ENCODE peak calls at places on chromosome 18, in nine cellular contexts. F is mesenteric fat pad; N is KBM-7; Y is stimulated activated naive CD8-positive, alpha-beta T cell treated with anti-CD3 and anti-CD28 coated beads, Interleukin-15, Interleukin-2, amounts not matched to agents 100 U/mL and 50 U/mL, for 24 hours; M is erythroblast; K is AG10803; T is NCI-H2227 treated with DMSO at 0.1 percent for 48 hours; C is substantia nigra; E is AG04450. Z is an unnamed sample.
A peak's percentile ranks its signal among the peaks of the same experiment; 100 is the strongest.

GRCh38 chr18:74818776-74819175 is 221.1 kb downstream of the ZNF407 start:
- DNase-seq in N (no peak), E (no peak), T (no peak), C (no peak), K (no peak), Y (no peak), F (no peak), M (no peak), Z (no peak)

GRCh38 chr18:76584414-76585310 is 89.6 kb upstream of the ZNF516 start:
- DNase-seq in E (no peak), M (no peak), N (no peak), K (no peak), T (no peak), C (no peak), F (no peak), Y (no peak), Z (no peak)

GRCh38 chr18:8786766-8787670 is 81.7 kb downstream of the MTCL1 start:
- DNase-seq in T (no peak), K (no peak), C (no peak), E (no peak), M (no peak), Y (no peak), N (no peak), F (no peak), Z (no peak)

GRCh38 chr18:7950380-7951143 is 383.4 kb downstream of the PTPRM start:
- DNase-seq in K (peak; percentile 22), Y (no peak), T (no peak), M (no peak), F (no peak), C (no peak), N (no peak), E (no peak), Z (no peak)

GRCh38 chr18:48453330-48454063 is 44.3 kb upstream of the ZBTB7C start:
- DNase-seq in M (no peak), E (no peak), T (no peak), C (no peak), N (no peak), K (no peak), F (no peak), Y (no peak), Z (no peak)

GRCh38 chr18:3463052-3463451 is 13.1 kb downstream of the TGIF1 start:
- DNase-seq in C (no peak), E (no peak), F (no peak), T (no peak), N (no peak), Y (no peak), K (peak; percentile 85), M (no peak), Z (no peak)

GRCh38 chr18:59783138-59783537 is 85.9 kb upstream of the CCBE1 start:
- DNase-seq in E (no peak), F (no peak), T (peak; percentile 32), M (peak; percentile 16), K (peak; percentile 85), Y (peak; percentile 7), C (no peak), N (peak; percentile 36), Z (peak; percentile 63)

GRCh38 chr18:28281400-28281799 is 104.5 kb upstream of the CDH2 start:
- DNase-seq in C (no peak), K (no peak), T (no peak), Y (no peak), N (no peak), M (no peak), F (no peak), E (no peak), Z (no peak)

GRCh38 chr18:66971951-66972350 is 368.1 kb upstream of the CDH19 start:
- DNase-seq in F (no peak), C (no peak), N (no peak), T (no peak), E (no peak), M (no peak), K (no peak), Y (no peak), Z (no peak)

GRCh38 chr18:35458677-35459441 is 38.9 kb downstream of the INO80C start:
- DNase-seq in Y (peak; percentile 9), E (peak; percentile 8), M (peak; percentile 46), T (no peak), C (no peak), N (no peak), K (peak; percentile 63), F (no peak), Z (no peak)

GRCh38 chr18:34976534-34976898 is 64.7 kb upstream of the MAPRE2 start:
- DNase-seq in K (no peak), E (no peak), N (no peak), F (no peak), M (no peak), T (no peak), Y (no peak), C (no peak), Z (no peak)

GRCh38 chr18:26503382-26503781 is 45.0 kb downstream of the KCTD1 start:
- DNase-seq in C (no peak), T (no peak), F (no peak), K (no peak), N (no peak), E (no peak), M (no peak), Y (no peak), Z (no peak)

GRCh38 chr18:32010124-32010745 is 8.4 kb upstream of the RNF125 start:
- DNase-seq in E (no peak), C (no peak), M (no peak), K (no peak), F (no peak), N (no peak), Y (no peak), T (no peak), Z (no peak)

GRCh38 chr18:27121108-27121507 is 64.0 kb downstream of the CHST9 start:
- DNase-seq in F (no peak), T (no peak), E (no peak), M (no peak), C (no peak), K (no peak), N (no peak), Y (no peak), Z (no peak)

GRCh38 chr18:11798271-11798670 is 52.9 kb upstream of the CHMP1B start:
- DNase-seq in C (no peak), K (no peak), Y (no peak), F (no peak), E (no peak), M (no peak), N (no peak), T (no peak), Z (no peak)

GRCh38 chr18:22710628-22711380 is 222.3 kb upstream of the RBBP8 start:
- DNase-seq in M (no peak), N (no peak), C (no peak), F (no peak), K (peak; percentile 20), E (no peak), T (no peak), Y (no peak), Z (no peak)

GRCh38 chr18:76519156-76519549 is 24.1 kb upstream of the ZNF516 start:
- DNase-seq in M (peak; percentile 66), F (no peak), C (no peak), E (no peak), N (no peak), K (no peak), Y (no peak), T (peak; percentile 90), Z (peak; percentile 83)

GRCh38 chr18:79580481-79581171 is 99.0 kb upstream of the CTDP1 start:
- DNase-seq in C (no peak), F (peak; percentile 84), K (no peak), Y (no peak), E (no peak), T (no peak), M (no peak), N (no peak), Z (no peak)

GRCh38 chr18:63336366-63337099 is 17.0 kb upstream of the BCL2 start:
- DNase-seq in F (no peak), E (peak; percentile 83), C (no peak), M (no peak), K (peak; percentile 93), T (no peak), Y (no peak), N (no peak), Z (no peak)

GRCh38 chr18:25467226-25468065 is 115.5 kb upstream of the ZNF521 start:
- DNase-seq in T (no peak), Y (no peak), F (no peak), E (no peak), K (peak; percentile 50), C (no peak), M (no peak), N (no peak), Z (no peak)

GRCh38 chr18:75350857-75351256 is 76.6 kb downstream of the SMIM21 start:
- DNase-seq in N (no peak), E (no peak), C (no peak), T (no peak), F (no peak), Y (no peak), K (no peak), M (no peak), Z (no peak)

GRCh38 chr18:63850010-63850409 is 37.5 kb upstream of the SERPINB2 start:
- DNase-seq in T (peak; percentile 60), M (no peak), Y (no peak), F (no peak), C (no peak), K (peak; percentile 51), E (no peak), N (peak; percentile 26), Z (peak; percentile 42)

GRCh38 chr18:2920546-2921343 is 73.9 kb downstream of the EMILIN2 start:
- DNase-seq in N (no peak), F (no peak), Y (no peak), T (no peak), C (no peak), M (no peak), E (no peak), K (no peak), Z (no peak)

GRCh38 chr18:79507076-79507545 is 111.4 kb downstream of the NFATC1 start:
- DNase-seq in M (peak; percentile 98), F (peak; percentile 91), T (no peak), C (no peak), K (peak; percentile 85), E (no peak), N (peak; percentile 93), Y (peak; percentile 39), Z (peak; percentile 98)

GRCh38 chr18:58230438-58231179 is 186.6 kb downstream of the NEDD4L start:
- DNase-seq in Y (no peak), E (no peak), K (peak; percentile 27), M (no peak), C (no peak), T (no peak), F (no peak), N (no peak), Z (no peak)

GRCh38 chr18:50629148-50629631 is 69.3 kb downstream of the MAPK4 start:
- DNase-seq in F (no peak), Y (no peak), K (no peak), N (no peak), C (no peak), T (no peak), E (no peak), M (no peak), Z (no peak)

GRCh38 chr18:69998523-69998987 is 50.9 kb upstream of the CD226 start:
- DNase-seq in C (no peak), E (no peak), M (no peak), N (no peak), K (no peak), T (no peak), Y (no peak), F (no peak), Z (no peak)

GRCh38 chr18:67520276-67521035 is 3.9 kb upstream of the DSEL start:
- DNase-seq in T (no peak), E (peak; percentile 44), N (no peak), C (no peak), F (no peak), Y (no peak), K (peak; percentile 96), M (no peak), Z (no peak)

GRCh38 chr18:35610089-35610488 is 28.5 kb downstream of the GALNT1 start:
- DNase-seq in K (no peak), N (no peak), F (no peak), C (no peak), T (no peak), M (no peak), E (no peak), Y (no peak), Z (no peak)

GRCh38 chr18:79616651-79617518 is 62.7 kb upstream of the CTDP1 start:
- DNase-seq in F (peak; percentile 84), M (no peak), K (peak; percentile 10), N (no peak), C (no peak), E (no peak), Y (no peak), T (no peak), Z (no peak)

GRCh38 chr18:11874676-11875075 is 23.5 kb downstream of the CHMP1B start:
- DNase-seq in M (no peak), F (no peak), T (no peak), Y (no peak), C (no peak), N (no peak), E (no peak), K (no peak), Z (no peak)

Z was measured in OCI-M1.